ENCODE peak calls at places on chromosome 10, in seven cellular contexts. One of them, this sample, is unnamed.

GRCh38 chr10:60967854-60968484 is 24.0 kb upstream of the RHOBTB1 start:
- DNase-seq in globus pallidus: no peak
- DNase-seq in cardiac muscle cell: no peak
- DNase-seq in glomerular endothelial cell: no peak
- DNase-seq in HFFc6: no peak
- DNase-seq in stromal cell of bone marrow: no peak
- DNase-seq in KBM-7: peak
- DNase-seq in this sample: no peak

GRCh38 chr10:21285742-21286311 is 239.7 kb downstream of the SKIDA1 start:
- DNase-seq in globus pallidus: no peak
- DNase-seq in cardiac muscle cell: no peak
- DNase-seq in glomerular endothelial cell: no peak
- DNase-seq in HFFc6: no peak
- DNase-seq in stromal cell of bone marrow: no peak
- DNase-seq in KBM-7: no peak
- DNase-seq in this sample: no peak

GRCh38 chr10:35685402-35685801 is 43.3 kb upstream of the FZD8 start:
- DNase-seq in globus pallidus: no peak
- DNase-seq in cardiac muscle cell: no peak
- DNase-seq in glomerular endothelial cell: no peak
- DNase-seq in HFFc6: no peak
- DNase-seq in stromal cell of bone marrow: no peak
- DNase-seq in KBM-7: no peak
- DNase-seq in this sample: no peak

GRCh38 chr10:3239066-3239919 is 66.7 kb upstream of the PITRM1 start:
- DNase-seq in globus pallidus: no peak
- DNase-seq in cardiac muscle cell: peak
- DNase-seq in glomerular endothelial cell: no peak
- DNase-seq in HFFc6: peak
- DNase-seq in stromal cell of bone marrow: no peak
- DNase-seq in KBM-7: peak
- DNase-seq in this sample: peak

GRCh38 chr10:53702489-53702888 is 929.9 kb upstream of the MBL2 start:
- DNase-seq in globus pallidus: no peak
- DNase-seq in cardiac muscle cell: peak
- DNase-seq in glomerular endothelial cell: no peak
- DNase-seq in HFFc6: no peak
- DNase-seq in stromal cell of bone marrow: no peak
- DNase-seq in KBM-7: no peak
- DNase-seq in this sample: no peak

GRCh38 chr10:52314822-52315552 is 906 bp downstream of the DKK1 start:
- DNase-seq in globus pallidus: no peak
- DNase-seq in cardiac muscle cell: peak
- DNase-seq in glomerular endothelial cell: no peak
- DNase-seq in HFFc6: peak
- DNase-seq in stromal cell of bone marrow: no peak
- DNase-seq in KBM-7: no peak
- DNase-seq in this sample: no peak

GRCh38 chr10:62619409-62619730 is 185.2 kb upstream of the ADO start:
- DNase-seq in globus pallidus: no peak
- DNase-seq in cardiac muscle cell: no peak
- DNase-seq in glomerular endothelial cell: no peak
- DNase-seq in HFFc6: no peak
- DNase-seq in stromal cell of bone marrow: no peak
- DNase-seq in KBM-7: no peak
- DNase-seq in this sample: no peak

GRCh38 chr10:125363776-125364175 is 203.4 kb upstream of the CTBP2 start:
- DNase-seq in globus pallidus: no peak
- DNase-seq in cardiac muscle cell: no peak
- DNase-seq in glomerular endothelial cell: no peak
- DNase-seq in HFFc6: no peak
- DNase-seq in stromal cell of bone marrow: no peak
- DNase-seq in KBM-7: no peak
- DNase-seq in this sample: no peak

GRCh38 chr10:4212111-4212635 is 427.2 kb upstream of the KLF6 start:
- DNase-seq in globus pallidus: no peak
- DNase-seq in cardiac muscle cell: no peak
- DNase-seq in glomerular endothelial cell: no peak
- DNase-seq in HFFc6: no peak
- DNase-seq in stromal cell of bone marrow: no peak
- DNase-seq in KBM-7: no peak
- DNase-seq in this sample: no peak

GRCh38 chr10:50281210-50281966 is 30.1 kb upstream of the ASAH2 start:
- DNase-seq in globus pallidus: no peak
- DNase-seq in cardiac muscle cell: no peak
- DNase-seq in glomerular endothelial cell: no peak
- DNase-seq in HFFc6: no peak
- DNase-seq in stromal cell of bone marrow: no peak
- DNase-seq in KBM-7: no peak
- DNase-seq in this sample: no peak

GRCh38 chr10:4529266-4529665 is 296.7 kb upstream of the AKR1E2 start:
- DNase-seq in globus pallidus: no peak
- DNase-seq in cardiac muscle cell: no peak
- DNase-seq in glomerular endothelial cell: no peak
- DNase-seq in HFFc6: no peak
- DNase-seq in stromal cell of bone marrow: no peak
- DNase-seq in KBM-7: no peak
- DNase-seq in this sample: no peak